ENCODE peak calls at places on chromosomes 16 and 17, in eight cellular contexts. One of them, this sample, is unnamed. For H3K27me3, the result is how much of the 10 kb centered on the place peaks cover.

GRCh38 chr17:7330099-7331015 is 1.2 kb upstream of the NEURL4 start:
- DNase-seq in breast epithelium: peak
- DNase-seq in IMR-90: peak
- DNase-seq in heart right ventricle: peak
- DNase-seq in testis: peak
- DNase-seq in psoas muscle: peak
- DNase-seq in esophagus squamous epithelium: no peak
- DNase-seq in PC-3: peak
- DNase-seq in this sample: peak

GRCh38 chr17:16924701-16925440 is 47.0 kb downstream of the TNFRSF13B start:
- DNase-seq in breast epithelium: peak
- DNase-seq in IMR-90: no peak
- DNase-seq in heart right ventricle: no peak
- DNase-seq in testis: no peak
- DNase-seq in psoas muscle: no peak
- DNase-seq in esophagus squamous epithelium: no peak
- DNase-seq in PC-3: no peak
- DNase-seq in this sample: no peak

GRCh38 chr16:84715854-84716253 is 16.1 kb downstream of the USP10 start:
- DNase-seq in breast epithelium: no peak
- DNase-seq in IMR-90: no peak
- DNase-seq in heart right ventricle: no peak
- DNase-seq in testis: no peak
- DNase-seq in psoas muscle: no peak
- DNase-seq in esophagus squamous epithelium: no peak
- DNase-seq in PC-3: no peak
- DNase-seq in this sample: no peak

GRCh38 chr16:66751135-66751991 is at the start of gene DYNC1LI2:
- DNase-seq in breast epithelium: peak
- DNase-seq in IMR-90: peak
- DNase-seq in heart right ventricle: peak
- DNase-seq in testis: peak
- DNase-seq in psoas muscle: peak
- DNase-seq in esophagus squamous epithelium: no peak
- DNase-seq in PC-3: peak
- DNase-seq in this sample: peak

GRCh38 chr16:54086791-54087190 is 199.8 kb downstream of the IRX3 start:
- DNase-seq in breast epithelium: no peak
- DNase-seq in IMR-90: no peak
- DNase-seq in heart right ventricle: no peak
- DNase-seq in testis: no peak
- DNase-seq in psoas muscle: no peak
- DNase-seq in esophagus squamous epithelium: no peak
- DNase-seq in PC-3: no peak
- DNase-seq in this sample: no peak

GRCh38 chr16:56742030-56742984 is 12.4 kb downstream of the NUP93 start:
- DNase-seq in breast epithelium: no peak
- DNase-seq in IMR-90: peak
- DNase-seq in heart right ventricle: no peak
- DNase-seq in testis: no peak
- DNase-seq in psoas muscle: no peak
- DNase-seq in esophagus squamous epithelium: no peak
- DNase-seq in PC-3: peak
- DNase-seq in this sample: no peak

GRCh38 chr17:17109896-17110295 is 67.6 kb downstream of the MPRIP start:
- DNase-seq in breast epithelium: no peak
- DNase-seq in IMR-90: no peak
- DNase-seq in heart right ventricle: no peak
- DNase-seq in testis: no peak
- DNase-seq in psoas muscle: peak
- DNase-seq in esophagus squamous epithelium: no peak
- DNase-seq in PC-3: no peak
- DNase-seq in this sample: peak

GRCh38 chr16:85652431-85653221 is 36.1 kb downstream of the GINS2 start:
- DNase-seq in breast epithelium: no peak
- DNase-seq in IMR-90: peak
- DNase-seq in heart right ventricle: no peak
- DNase-seq in testis: peak
- DNase-seq in psoas muscle: peak
- DNase-seq in esophagus squamous epithelium: no peak
- DNase-seq in PC-3: peak
- DNase-seq in this sample: peak

GRCh38 chr16:11725457-11725856 is 17.2 kb downstream of the TXNDC11 start:
- DNase-seq in breast epithelium: no peak
- DNase-seq in IMR-90: peak
- DNase-seq in heart right ventricle: no peak
- DNase-seq in testis: no peak
- DNase-seq in psoas muscle: no peak
- DNase-seq in esophagus squamous epithelium: no peak
- DNase-seq in PC-3: no peak
- DNase-seq in this sample: no peak

GRCh38 chr17:74357466-74357809 is 4.2 kb downstream of the BTBD17 start:
- DNase-seq in breast epithelium: no peak
- DNase-seq in IMR-90: no peak
- DNase-seq in heart right ventricle: no peak
- DNase-seq in testis: peak
- DNase-seq in psoas muscle: no peak
- DNase-seq in esophagus squamous epithelium: no peak
- DNase-seq in PC-3: no peak
- DNase-seq in this sample: no peak

GRCh38 chr17:63665527-63666214 is 34.3 kb downstream of the LIMD2 start:
- DNase-seq in breast epithelium: no peak
- DNase-seq in IMR-90: no peak
- DNase-seq in heart right ventricle: peak
- DNase-seq in testis: no peak
- DNase-seq in psoas muscle: no peak
- DNase-seq in esophagus squamous epithelium: no peak
- DNase-seq in PC-3: no peak
- DNase-seq in this sample: peak

GRCh38 chr17:27756467-27757371 is 43.6 kb downstream of the NOS2 start:
- DNase-seq in breast epithelium: peak
- DNase-seq in IMR-90: peak
- DNase-seq in heart right ventricle: peak
- DNase-seq in testis: peak
- DNase-seq in psoas muscle: peak
- DNase-seq in esophagus squamous epithelium: no peak
- DNase-seq in PC-3: peak
- DNase-seq in this sample: peak

GRCh38 chr17:15185625-15185991 is 79.5 kb downstream of the PMP22 start:
- DNase-seq in breast epithelium: no peak
- DNase-seq in IMR-90: peak
- DNase-seq in heart right ventricle: peak
- DNase-seq in testis: peak
- DNase-seq in psoas muscle: no peak
- DNase-seq in esophagus squamous epithelium: no peak
- DNase-seq in PC-3: no peak
- DNase-seq in this sample: no peak

GRCh38 chr16:79042886-79043285 is 557.7 kb downstream of the MAF start:
- DNase-seq in breast epithelium: no peak
- DNase-seq in IMR-90: no peak
- DNase-seq in heart right ventricle: no peak
- DNase-seq in testis: no peak
- DNase-seq in psoas muscle: no peak
- DNase-seq in esophagus squamous epithelium: no peak
- DNase-seq in PC-3: no peak
- DNase-seq in this sample: no peak

GRCh38 chr17:4942760-4943508 is 2.9 kb downstream of the RNF167 start:
- DNase-seq in breast epithelium: no peak
- DNase-seq in IMR-90: no peak
- DNase-seq in heart right ventricle: no peak
- DNase-seq in testis: no peak
- DNase-seq in psoas muscle: no peak
- DNase-seq in esophagus squamous epithelium: no peak
- DNase-seq in PC-3: no peak
- DNase-seq in this sample: no peak

GRCh38 chr16:30931068-30931655 is 7.8 kb downstream of the FBXL19 start:
- DNase-seq in breast epithelium: no peak
- DNase-seq in IMR-90: no peak
- DNase-seq in heart right ventricle: no peak
- DNase-seq in testis: peak
- DNase-seq in psoas muscle: no peak
- DNase-seq in esophagus squamous epithelium: no peak
- DNase-seq in PC-3: no peak
- DNase-seq in this sample: no peak

GRCh38 chr17:35684046-35684802 is 47.2 kb upstream of the RASL10B start:
- DNase-seq in breast epithelium: no peak
- DNase-seq in IMR-90: peak
- DNase-seq in heart right ventricle: no peak
- DNase-seq in testis: no peak
- DNase-seq in psoas muscle: no peak
- DNase-seq in esophagus squamous epithelium: no peak
- DNase-seq in PC-3: peak
- DNase-seq in this sample: no peak

GRCh38 chr17:19744492-19744891 is 3.6 kb downstream of the ALDH3A1 start:
- DNase-seq in breast epithelium: no peak
- DNase-seq in IMR-90: no peak
- DNase-seq in heart right ventricle: peak
- DNase-seq in testis: no peak
- DNase-seq in psoas muscle: no peak
- DNase-seq in esophagus squamous epithelium: no peak
- DNase-seq in PC-3: no peak
- DNase-seq in this sample: no peak

GRCh38 chr17:77454560-77455095 is 313.9 kb downstream of the SEC14L1 start:
- DNase-seq in breast epithelium: no peak
- DNase-seq in IMR-90: no peak
- DNase-seq in heart right ventricle: no peak
- DNase-seq in testis: no peak
- DNase-seq in psoas muscle: no peak
- DNase-seq in esophagus squamous epithelium: no peak
- DNase-seq in PC-3: no peak
- DNase-seq in this sample: no peak

GRCh38 chr17:59641799-59642484 is 22.2 kb downstream of the CLTC start:
- DNase-seq in breast epithelium: no peak
- DNase-seq in IMR-90: no peak
- DNase-seq in heart right ventricle: no peak
- DNase-seq in testis: no peak
- DNase-seq in psoas muscle: no peak
- DNase-seq in esophagus squamous epithelium: no peak
- DNase-seq in PC-3: peak
- DNase-seq in this sample: no peak
- TF ChIP-seq CTCF in breast epithelium: no peak
- TF ChIP-seq CTCF in IMR-90: no peak
- TF ChIP-seq CTCF in heart right ventricle: no peak
- TF ChIP-seq CTCF in testis: no peak
- TF ChIP-seq CTCF in psoas muscle: no peak
- TF ChIP-seq CTCF in esophagus squamous epithelium: no peak
- TF ChIP-seq CTCF in PC-3: no peak
- TF ChIP-seq CTCF in this sample: no peak

GRCh38 chr17:50627782-50628601 is 6.7 kb upstream of the ABCC3 start:
- DNase-seq in breast epithelium: no peak
- DNase-seq in IMR-90: no peak
- DNase-seq in heart right ventricle: no peak
- DNase-seq in testis: no peak
- DNase-seq in psoas muscle: no peak
- DNase-seq in esophagus squamous epithelium: no peak
- DNase-seq in PC-3: peak
- DNase-seq in this sample: no peak

GRCh38 chr17:50629902-50630301 is 4.8 kb upstream of the ABCC3 start:
- DNase-seq in breast epithelium: no peak
- DNase-seq in IMR-90: no peak
- DNase-seq in heart right ventricle: no peak
- DNase-seq in testis: no peak
- DNase-seq in psoas muscle: no peak
- DNase-seq in esophagus squamous epithelium: no peak
- DNase-seq in PC-3: no peak
- DNase-seq in this sample: no peak

GRCh38 chr17:50625032-50625871 is 9.4 kb upstream of the ABCC3 start:
- DNase-seq in breast epithelium: no peak
- DNase-seq in IMR-90: no peak
- DNase-seq in heart right ventricle: no peak
- DNase-seq in testis: no peak
- DNase-seq in psoas muscle: no peak
- DNase-seq in esophagus squamous epithelium: no peak
- DNase-seq in PC-3: no peak
- DNase-seq in this sample: no peak

GRCh38 chr17:50626037-50626574 is 8.6 kb upstream of the ABCC3 start:
- DNase-seq in breast epithelium: peak
- DNase-seq in IMR-90: peak
- DNase-seq in heart right ventricle: peak
- DNase-seq in testis: peak
- DNase-seq in psoas muscle: peak
- DNase-seq in esophagus squamous epithelium: no peak
- DNase-seq in PC-3: peak
- DNase-seq in this sample: peak

GRCh38 chr17:50627386-50627781 is 7.3 kb upstream of the ABCC3 start:
- DNase-seq in breast epithelium: no peak
- DNase-seq in IMR-90: no peak
- DNase-seq in heart right ventricle: no peak
- DNase-seq in testis: no peak
- DNase-seq in psoas muscle: no peak
- DNase-seq in esophagus squamous epithelium: no peak
- DNase-seq in PC-3: no peak
- DNase-seq in this sample: no peak
- H3K27ac ChIP-seq in breast epithelium: no peak
- H3K27ac ChIP-seq in IMR-90: no peak
- H3K27ac ChIP-seq in heart right ventricle: no peak
- H3K27ac ChIP-seq in testis: no peak
- H3K27ac ChIP-seq in psoas muscle: no peak
- H3K27ac ChIP-seq in esophagus squamous epithelium: no peak
- H3K27ac ChIP-seq in PC-3: no peak
- H3K27ac ChIP-seq in this sample: no peak

DNA sequence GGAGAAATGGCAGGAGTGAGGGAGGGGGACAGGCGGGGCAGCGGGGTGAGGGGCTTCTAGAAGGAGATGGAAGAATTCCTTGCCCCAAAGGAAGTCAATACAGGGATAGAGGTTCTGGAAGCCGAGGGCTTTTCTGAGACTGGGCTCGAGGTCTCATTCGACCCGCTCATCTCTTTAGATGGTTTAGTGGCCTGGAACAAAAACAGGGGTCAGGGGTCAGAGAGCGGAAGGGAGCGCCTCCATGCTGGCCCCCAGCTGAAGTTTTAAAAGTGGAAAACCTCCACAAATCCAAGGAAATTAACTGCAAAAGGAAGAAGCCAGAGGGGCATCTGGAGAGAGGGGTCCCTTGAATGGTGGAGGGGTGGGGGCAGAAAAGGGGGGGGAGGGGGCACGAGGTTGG is 72.5 kb downstream of the SRCIN1 start:
- DNase-seq in breast epithelium: no peak
- DNase-seq in IMR-90: no peak
- DNase-seq in heart right ventricle: no peak
- DNase-seq in testis: no peak
- DNase-seq in psoas muscle: no peak
- DNase-seq in esophagus squamous epithelium: no peak
- DNase-seq in PC-3: no peak
- DNase-seq in this sample: no peak
- H3K27me3 ChIP-seq in breast epithelium: under half
- H3K27me3 ChIP-seq in IMR-90: under half
- H3K27me3 ChIP-seq in heart right ventricle: under half
- H3K27me3 ChIP-seq in testis: under half
- H3K27me3 ChIP-seq in psoas muscle: under half
- H3K27me3 ChIP-seq in esophagus squamous epithelium: under half
- H3K27me3 ChIP-seq in PC-3: under half
- H3K27me3 ChIP-seq in this sample: under half

GRCh38 chr16:87420401-87421368 is 28.5 kb downstream of the MAP1LC3B start:
- DNase-seq in breast epithelium: no peak
- DNase-seq in IMR-90: no peak
- DNase-seq in heart right ventricle: no peak
- DNase-seq in testis: no peak
- DNase-seq in psoas muscle: no peak
- DNase-seq in esophagus squamous epithelium: no peak
- DNase-seq in PC-3: no peak
- DNase-seq in this sample: no peak
- TF ChIP-seq CTCF in breast epithelium: no peak
- TF ChIP-seq CTCF in IMR-90: no peak
- TF ChIP-seq CTCF in heart right ventricle: no peak
- TF ChIP-seq CTCF in testis: no peak
- TF ChIP-seq CTCF in psoas muscle: no peak
- TF ChIP-seq CTCF in esophagus squamous epithelium: no peak
- TF ChIP-seq CTCF in PC-3: peak
- TF ChIP-seq CTCF in this sample: no peak

GRCh38 chr16:16148755-16149154 is 74.5 kb downstream of the ABCC6 start:
- DNase-seq in breast epithelium: no peak
- DNase-seq in IMR-90: no peak
- DNase-seq in heart right ventricle: no peak
- DNase-seq in testis: no peak
- DNase-seq in psoas muscle: no peak
- DNase-seq in esophagus squamous epithelium: no peak
- DNase-seq in PC-3: no peak
- DNase-seq in this sample: no peak
- H3K27ac ChIP-seq in breast epithelium: no peak
- H3K27ac ChIP-seq in IMR-90: no peak
- H3K27ac ChIP-seq in heart right ventricle: no peak
- H3K27ac ChIP-seq in testis: no peak
- H3K27ac ChIP-seq in psoas muscle: no peak
- H3K27ac ChIP-seq in esophagus squamous epithelium: peak
- H3K27ac ChIP-seq in PC-3: no peak
- H3K27ac ChIP-seq in this sample: no peak